ENCODE peak calls at places on chromosomes 3 and 15, in five cellular contexts. L is pancreas, I is esophagus squamous epithelium, W is lower leg skin, Y is uterus. P is an unnamed sample.

GRCh38 chr3:120155108-120155507 is 60.9 kb upstream of the GSK3B start:
- DNase-seq in L (no peak), I (no peak), W (no peak), Y (no peak), P (no peak)

GRCh38 chr3:71874618-71875017 is 89.7 kb upstream of the PROK2 start:
- DNase-seq in L (no peak), I (no peak), W (no peak), Y (no peak), P (no peak)

GRCh38 chr3:175192536-175192935 is 333.4 kb downstream of the NAALADL2 start:
- DNase-seq in L (no peak), I (no peak), W (no peak), Y (no peak), P (no peak)

GRCh38 chr3:52198643-52199608 is 966 bp downstream of the ALAS1 start:
- DNase-seq in L (no peak), I (no peak), W (no peak), Y (no peak), P (no peak)

GRCh38 chr3:194075088-194075615 is 60.8 kb upstream of the HES1 start:
- DNase-seq in L (no peak), I (no peak), W (no peak), Y (no peak), P (no peak)

GRCh38 chr3:113685956-113686721 is 10.3 kb downstream of the USF3 start:
- DNase-seq in L (no peak), I (no peak), W (no peak), Y (no peak), P (no peak)

GRCh38 chr3:29804044-29804443 is 523.2 kb downstream of the RBMS3 start:
- DNase-seq in L (no peak), I (no peak), W (no peak), Y (no peak), P (no peak)

GRCh38 chr15:38564557-38565286 is at the start of gene RASGRP1:
- DNase-seq in L (peak), I (no peak), W (no peak), Y (no peak), P (peak)

GRCh38 chr3:45551214-45552010 is 43.1 kb upstream of the LIMD1 start:
- DNase-seq in L (no peak), I (no peak), W (peak), Y (peak), P (peak)

GRCh38 chr3:37800022-37800493 is 61.6 kb upstream of the CTDSPL start:
- DNase-seq in L (no peak), I (no peak), W (no peak), Y (no peak), P (no peak)

GRCh38 chr3:55899887-55900286 is 412.8 kb upstream of the WNT5A start:
- DNase-seq in L (peak), I (no peak), W (no peak), Y (no peak), P (no peak)
- TF ChIP-seq CTCF in L (no peak), I (peak), W (no peak), Y (no peak), P (peak)

DNA sequence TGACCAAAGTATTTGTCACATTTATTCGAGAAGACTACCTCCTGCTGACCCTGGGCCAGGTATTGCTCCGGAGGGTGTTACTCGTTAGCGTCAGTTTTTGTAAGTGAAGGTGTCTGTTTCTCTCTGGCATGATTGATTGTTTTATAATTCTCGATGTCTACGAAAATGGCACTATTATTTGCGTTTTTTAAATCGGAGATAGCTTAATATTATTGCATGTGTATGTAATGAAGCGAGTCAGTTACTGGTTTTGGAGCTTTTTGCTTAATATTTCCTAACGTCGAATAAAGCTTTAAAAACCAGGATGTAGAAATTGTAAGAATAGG is 439 bp downstream of the DZIP3 start:
- DNase-seq in L (no peak), I (no peak), W (no peak), Y (no peak), P (no peak)
- TF ChIP-seq CTCF in L (no peak), I (no peak), W (no peak), Y (no peak), P (no peak)

GRCh38 chr3:12810013-12810780 is 13.7 kb downstream of the CAND2 start:
- DNase-seq in L (peak), I (peak), W (peak), Y (peak), P (peak)
- TF ChIP-seq CTCF in L (peak), I (peak), W (peak), Y (peak), P (peak)

GRCh38 chr3:127254730-127255129 is 33.1 kb downstream of the PRR20G start:
- DNase-seq in L (no peak), I (no peak), W (no peak), Y (no peak), P (no peak)
- TF ChIP-seq CTCF in L (no peak), I (peak), W (no peak), Y (no peak), P (no peak)